ENCODE peak calls at places on chromosomes 5 and 9, in eight cellular contexts. T, L, I, G, O, U, B and S are unnamed samples.

GRCh38 chr5:94433393-94434149 is 184.8 kb downstream of the KIAA0825 start:
- DNase-seq in T (no peak), L (no peak), I (no peak), G (no peak), O (peak; percentile 97), U (no peak), B (no peak), S (no peak)

GRCh38 chr5:123482258-123482657 is 29.7 kb upstream of the CSNK1G3 start:
- DNase-seq in T (no peak), L (no peak), I (no peak), G (no peak), O (no peak), U (no peak), B (no peak), S (no peak)

GRCh38 chr5:123754167-123754840 is 242.3 kb downstream of the CSNK1G3 start:
- DNase-seq in T (no peak), L (no peak), I (no peak), G (no peak), O (peak; percentile 24), U (no peak), B (no peak), S (peak; percentile 20)

GRCh38 chr9:122394265-122395242 is 23.7 kb downstream of the PTGS1 start:
- DNase-seq in T (no peak), L (no peak), I (no peak), G (no peak), O (peak; percentile 88), U (no peak), B (no peak), S (peak; percentile 90)

GRCh38 chr9:116899337-116900006 is 212.4 kb downstream of the TRIM32 start:
- DNase-seq in T (no peak), L (no peak), I (no peak), G (no peak), O (no peak), U (no peak), B (no peak), S (peak; percentile 9)

GRCh38 chr5:38607930-38608545 is 51.6 kb upstream of the LIFR start:
- DNase-seq in T (no peak), L (no peak), I (no peak), G (no peak), O (peak; percentile 77), U (no peak), B (no peak), S (peak; percentile 60)

GRCh38 chr5:42872865-42873264 is 61.2 kb upstream of the SELENOP start:
- DNase-seq in T (no peak), L (no peak), I (no peak), G (no peak), O (no peak), U (no peak), B (no peak), S (no peak)

GRCh38 chr5:6261668-6262067 is 116.7 kb downstream of the MED10 start:
- DNase-seq in T (no peak), L (no peak), I (no peak), G (no peak), O (no peak), U (no peak), B (no peak), S (no peak)

GRCh38 chr5:82707741-82708140 is 369.5 kb downstream of the TMEM167A start:
- DNase-seq in T (no peak), L (no peak), I (no peak), G (no peak), O (no peak), U (no peak), B (no peak), S (peak; percentile 35)

GRCh38 chr5:145237843-145238242 is 597.3 kb downstream of the PRELID2 start:
- DNase-seq in T (peak; percentile 45), L (no peak), I (no peak), G (peak; percentile 93), O (peak; percentile 66), U (no peak), B (peak; percentile 73), S (no peak)

GRCh38 chr5:6638236-6638635 is 5.0 kb downstream of the SRD5A1 start:
- DNase-seq in T (no peak), L (no peak), I (no peak), G (no peak), O (no peak), U (no peak), B (no peak), S (no peak)

GRCh38 chr5:136199408-136199807 is 6.4 kb upstream of the SMIM32 start:
- DNase-seq in T (no peak), L (no peak), I (no peak), G (no peak), O (no peak), U (no peak), B (no peak), S (no peak)

GRCh38 chr9:124356745-124357390 is 58.4 kb downstream of the PSMB7 start:
- DNase-seq in T (no peak), L (no peak), I (no peak), G (no peak), O (no peak), U (no peak), B (no peak), S (no peak)

GRCh38 chr9:18605763-18606162 is 131.8 kb downstream of the ADAMTSL1 start:
- DNase-seq in T (no peak), L (no peak), I (no peak), G (no peak), O (peak; percentile 87), U (no peak), B (no peak), S (peak; percentile 56)

GRCh38 chr5:176552332-176552731 is 3.2 kb downstream of the CDHR2 start:
- DNase-seq in T (no peak), L (no peak), I (no peak), G (no peak), O (no peak), U (no peak), B (no peak), S (no peak)

GRCh38 chr5:176803943-176804498 is 6.3 kb upstream of the UNC5A start:
- DNase-seq in T (no peak), L (no peak), I (no peak), G (peak; percentile 89), O (peak; percentile 21), U (no peak), B (peak; percentile 75), S (peak; percentile 20)

GRCh38 chr5:147481376-147481775 is 28.5 kb downstream of the DPYSL3 start:
- DNase-seq in T (no peak), L (no peak), I (no peak), G (no peak), O (peak; percentile 90), U (no peak), B (no peak), S (peak; percentile 76)

GRCh38 chr9:128587453-128587852 is 35.1 kb downstream of the SPTAN1 start:
- DNase-seq in T (no peak), L (no peak), I (peak; percentile 57), G (no peak), O (no peak), U (no peak), B (no peak), S (no peak)

GRCh38 chr9:123453058-123453667 is 97.2 kb downstream of the CRB2 start:
- DNase-seq in T (no peak), L (no peak), I (no peak), G (no peak), O (no peak), U (no peak), B (no peak), S (no peak)

GRCh38 chr9:128414461-128414860 is 6.2 kb upstream of the CERCAM start:
- DNase-seq in T (no peak), L (no peak), I (no peak), G (peak; percentile 26), O (no peak), U (no peak), B (no peak), S (no peak)

GRCh38 chr5:67299317-67299716 is 102.7 kb upstream of the CD180 start:
- DNase-seq in T (no peak), L (no peak), I (no peak), G (no peak), O (peak; percentile 73), U (no peak), B (no peak), S (peak; percentile 54)

GRCh38 chr5:122105909-122106308 is 23.4 kb upstream of the ZNF474 start:
- DNase-seq in T (no peak), L (no peak), I (no peak), G (no peak), O (no peak), U (no peak), B (no peak), S (no peak)

GRCh38 chr5:180140627-180141006 is 68.4 kb downstream of the RASGEF1C start:
- DNase-seq in T (no peak), L (no peak), I (no peak), G (no peak), O (no peak), U (no peak), B (no peak), S (no peak)

GRCh38 chr5:57383093-57383861 is 99.3 kb downstream of the ACTBL2 start:
- DNase-seq in T (peak; percentile 93), L (no peak), I (peak; percentile 57), G (no peak), O (peak; percentile 96), U (no peak), B (no peak), S (peak; percentile 95)

GRCh38 chr9:114035845-114036785 is 42.0 kb downstream of the AMBP start:
- DNase-seq in T (no peak), L (no peak), I (no peak), G (no peak), O (no peak), U (no peak), B (no peak), S (no peak)

GRCh38 chr5:32831630-32832029 is 120.5 kb downstream of the NPR3 start:
- DNase-seq in T (no peak), L (no peak), I (no peak), G (no peak), O (no peak), U (no peak), B (no peak), S (no peak)

GRCh38 chr9:123105490-123105889 is 72.0 kb downstream of the GPR21 start:
- DNase-seq in T (no peak), L (no peak), I (no peak), G (no peak), O (no peak), U (no peak), B (no peak), S (no peak)

GRCh38 chr9:127751269-127752054 is 16.4 kb upstream of the TOR2A start:
- DNase-seq in T (no peak), L (no peak), I (no peak), G (peak; percentile 79), O (peak; percentile 20), U (no peak), B (peak; percentile 73), S (no peak)

GRCh38 chr9:102225806-102226441 is 487.5 kb upstream of the GRIN3A start:
- DNase-seq in T (no peak), L (no peak), I (no peak), G (no peak), O (no peak), U (no peak), B (no peak), S (no peak)

GRCh38 chr5:159886312-159886711 is 30.0 kb upstream of the ADRA1B start:
- DNase-seq in T (no peak), L (no peak), I (no peak), G (no peak), O (no peak), U (no peak), B (no peak), S (no peak)

GRCh38 chr5:34007116-34007674 is 655 bp downstream of the AMACR start:
- DNase-seq in T (no peak), L (no peak), I (no peak), G (peak; percentile 30), O (peak; percentile 28), U (no peak), B (no peak), S (peak; percentile 12)

GRCh38 chr9:128097156-128098016 is 29.4 kb downstream of the SLC25A25 start:
- DNase-seq in T (no peak), L (no peak), I (no peak), G (peak; percentile 17), O (no peak), U (no peak), B (no peak), S (no peak)

GRCh38 chr5:108061941-108062340 is 320.0 kb downstream of the FBXL17 start:
- DNase-seq in T (no peak), L (no peak), I (no peak), G (no peak), O (peak; percentile 76), U (no peak), B (no peak), S (no peak)

GRCh38 chr5:145633474-145633873 is 201.7 kb downstream of the PRELID2 start:
- DNase-seq in T (no peak), L (no peak), I (no peak), G (no peak), O (no peak), U (no peak), B (no peak), S (no peak)